ENCODE peak calls at places on chromosomes 2 and 18, in six cellular contexts. B is breast epithelium; F is heart left ventricle; D is skeletal muscle cell; U is kidney glomerular epithelial cell; E is activated naive CD8-positive, alpha-beta T cell treated with anti-CD3 and anti-CD28 coated beads for 36 hours. T is an unnamed sample.

GRCh38 chr18:79603321-79604204 is 76.0 kb upstream of the CTDP1 start:
- DNase-seq in B (no peak), E (no peak), D (no peak), F (peak; percentile 17), U (no peak), T (peak; percentile 73)

GRCh38 chr2:238114331-238114841 is 14.2 kb downstream of the ESPNL start:
- DNase-seq in D (no peak), U (no peak), E (no peak), F (peak; percentile 18), B (no peak), T (no peak)

GRCh38 chr2:27471961-27472360 is 17.6 kb downstream of the IFT172 start:
- DNase-seq in F (no peak), U (no peak), D (no peak), E (no peak), B (no peak), T (no peak)

GRCh38 chr18:69494841-69495240 is 94.2 kb downstream of the DOK6 start:
- DNase-seq in E (no peak), D (no peak), B (no peak), U (no peak), F (no peak), T (no peak)

GRCh38 chr18:73991570-73991969 is 156.1 kb downstream of the FBXO15 start:
- DNase-seq in E (no peak), B (no peak), F (no peak), D (no peak), U (no peak), T (no peak)

GRCh38 chr2:39805936-39806608 is 27.0 kb upstream of the THUMPD2 start:
- DNase-seq in E (no peak), F (no peak), U (no peak), D (peak; percentile 9), B (no peak), T (no peak)

GRCh38 chr2:151053661-151053990 is 208.0 kb downstream of the RBM43 start:
- DNase-seq in E (no peak), B (no peak), F (no peak), U (no peak), D (no peak), T (no peak)

GRCh38 chr2:237726401-237726830 is 72.2 kb upstream of the RBM44 start:
- DNase-seq in D (peak; percentile 60), U (peak; percentile 55), F (peak; percentile 57), B (peak; percentile 32), E (no peak), T (no peak)

GRCh38 chr2:17482651-17483050 is 35.6 kb downstream of the RAD51AP2 start:
- DNase-seq in B (no peak), F (no peak), D (no peak), E (no peak), U (no peak), T (no peak)

GRCh38 chr2:131004446-131005209 is 88.6 kb downstream of the FAM168B start:
- DNase-seq in U (no peak), E (no peak), D (no peak), F (no peak), B (no peak), T (no peak)

GRCh38 chr2:236889081-236889780 is 196.5 kb upstream of the COPS8 start:
- DNase-seq in E (no peak), B (no peak), F (no peak), D (no peak), U (no peak), T (no peak)

T was measured in upper lobe of left lung.